ENCODE peak calls at places on chromosome 20, in nine cellular contexts. One of them, this sample, is unnamed.

GRCh38 chr20:58721951-58722371 is 29.4 kb downstream of the NPEPL1 start:
- DNase-seq in activated CD4-positive, CD25-positive, alpha-beta regulatory T cell: no peak
- DNase-seq in hypothalamus: no peak
- DNase-seq in Ammon's horn: peak
- DNase-seq in 8988T: no peak
- DNase-seq in mesothelial cell of epicardium: no peak
- DNase-seq in AG10803: no peak
- DNase-seq in M059J: no peak
- DNase-seq in EL: no peak
- DNase-seq in this sample: no peak

GRCh38 chr20:23397961-23398360 is 23.3 kb downstream of the NAPB start:
- DNase-seq in mesothelial cell of epicardium: no peak
- DNase-seq in AG10803: peak
- DNase-seq in activated CD4-positive, CD25-positive, alpha-beta regulatory T cell: no peak
- DNase-seq in Ammon's horn: no peak
- DNase-seq in hypothalamus: no peak
- DNase-seq in 8988T: no peak
- DNase-seq in M059J: peak
- DNase-seq in EL: peak
- DNase-seq in this sample: no peak

GRCh38 chr20:12237772-12238171 is 320.1 kb downstream of the BTBD3 start:
- DNase-seq in M059J: peak
- DNase-seq in hypothalamus: peak
- DNase-seq in AG10803: peak
- DNase-seq in EL: no peak
- DNase-seq in 8988T: no peak
- DNase-seq in activated CD4-positive, CD25-positive, alpha-beta regulatory T cell: no peak
- DNase-seq in Ammon's horn: peak
- DNase-seq in mesothelial cell of epicardium: no peak
- DNase-seq in this sample: no peak

GRCh38 chr20:39691151-39691862 is 729.2 kb downstream of the DHX35 start:
- DNase-seq in hypothalamus: no peak
- DNase-seq in M059J: no peak
- DNase-seq in mesothelial cell of epicardium: no peak
- DNase-seq in Ammon's horn: no peak
- DNase-seq in activated CD4-positive, CD25-positive, alpha-beta regulatory T cell: no peak
- DNase-seq in EL: no peak
- DNase-seq in 8988T: no peak
- DNase-seq in AG10803: peak
- DNase-seq in this sample: no peak

GRCh38 chr20:31698243-31698802 is 24.3 kb downstream of the BCL2L1 start:
- DNase-seq in M059J: no peak
- DNase-seq in 8988T: no peak
- DNase-seq in EL: no peak
- DNase-seq in mesothelial cell of epicardium: no peak
- DNase-seq in Ammon's horn: no peak
- DNase-seq in activated CD4-positive, CD25-positive, alpha-beta regulatory T cell: no peak
- DNase-seq in hypothalamus: no peak
- DNase-seq in AG10803: no peak
- DNase-seq in this sample: no peak

GRCh38 chr20:25237610-25238318 is 10.1 kb upstream of the PYGB start:
- DNase-seq in M059J: peak
- DNase-seq in Ammon's horn: peak
- DNase-seq in hypothalamus: no peak
- DNase-seq in activated CD4-positive, CD25-positive, alpha-beta regulatory T cell: no peak
- DNase-seq in AG10803: peak
- DNase-seq in 8988T: peak
- DNase-seq in mesothelial cell of epicardium: no peak
- DNase-seq in EL: peak
- DNase-seq in this sample: peak

GRCh38 chr20:44730441-44730840 is 15.2 kb upstream of the KCNK15 start:
- DNase-seq in 8988T: no peak
- DNase-seq in hypothalamus: no peak
- DNase-seq in activated CD4-positive, CD25-positive, alpha-beta regulatory T cell: no peak
- DNase-seq in AG10803: peak
- DNase-seq in Ammon's horn: no peak
- DNase-seq in M059J: peak
- DNase-seq in EL: peak
- DNase-seq in mesothelial cell of epicardium: no peak
- DNase-seq in this sample: no peak

GRCh38 chr20:3059489-3059888 is 11.9 kb upstream of the OXT start:
- DNase-seq in M059J: no peak
- DNase-seq in Ammon's horn: no peak
- DNase-seq in mesothelial cell of epicardium: no peak
- DNase-seq in AG10803: no peak
- DNase-seq in hypothalamus: no peak
- DNase-seq in 8988T: no peak
- DNase-seq in activated CD4-positive, CD25-positive, alpha-beta regulatory T cell: no peak
- DNase-seq in EL: no peak
- DNase-seq in this sample: no peak

GRCh38 chr20:63846128-63846771 is 15.0 kb upstream of the ABHD16B start:
- DNase-seq in mesothelial cell of epicardium: no peak
- DNase-seq in Ammon's horn: no peak
- DNase-seq in EL: peak
- DNase-seq in AG10803: no peak
- DNase-seq in activated CD4-positive, CD25-positive, alpha-beta regulatory T cell: no peak
- DNase-seq in 8988T: no peak
- DNase-seq in M059J: peak
- DNase-seq in hypothalamus: no peak
- DNase-seq in this sample: no peak

GRCh38 chr20:15609956-15610355 is 963.3 kb downstream of the KIF16B start:
- DNase-seq in mesothelial cell of epicardium: no peak
- DNase-seq in M059J: no peak
- DNase-seq in AG10803: no peak
- DNase-seq in 8988T: no peak
- DNase-seq in activated CD4-positive, CD25-positive, alpha-beta regulatory T cell: no peak
- DNase-seq in Ammon's horn: no peak
- DNase-seq in EL: no peak
- DNase-seq in hypothalamus: no peak
- DNase-seq in this sample: no peak